ENCODE peak calls at places on chromosomes 13 and 19, in nine cellular contexts. M is K562, C is brain microvascular endothelial cell, H is lower leg skin, Y is heart left ventricle, Q is uterus, P is breast epithelium, T is cardiac fibroblast, X is BE2C. R is an unnamed sample.

GRCh38 chr13:23959231-23959862 is 62.0 kb upstream of the C1QTNF9B start:
- DNase-seq in C (no peak), M (no peak), Y (no peak), Q (no peak), P (no peak), T (peak), X (no peak), H (no peak), R (no peak)

GRCh38 chr19:8148410-8149231 is 771 bp downstream of the FBN3 start:
- DNase-seq in Q (no peak), P (no peak), T (no peak), Y (no peak), M (peak), H (no peak), X (no peak), C (no peak), R (no peak)

GRCh38 chr13:53005631-53006030 is 23.0 kb upstream of the OLFM4 start:
- DNase-seq in M (no peak), X (no peak), Y (no peak), Q (no peak), P (no peak), H (no peak), T (no peak), C (no peak), R (no peak)

GRCh38 chr13:39105110-39105509 is 66.9 kb downstream of the NHLRC3 start:
- DNase-seq in H (no peak), C (no peak), P (no peak), Q (no peak), M (no peak), X (peak), Y (no peak), T (peak), R (no peak)

GRCh38 chr13:67225252-67226159 is 4.6 kb downstream of the PCDH9 start:
- DNase-seq in M (no peak), Q (no peak), H (no peak), T (no peak), C (no peak), Y (no peak), X (no peak), P (no peak), R (no peak)

GRCh38 chr13:40565282-40566148 is 100.9 kb downstream of the FOXO1 start:
- DNase-seq in Q (no peak), H (no peak), C (no peak), P (no peak), M (no peak), T (no peak), X (no peak), Y (no peak), R (no peak)

GRCh38 chr13:110163020-110163658 is 143.8 kb downstream of the COL4A1 start:
- DNase-seq in P (no peak), M (no peak), C (no peak), T (no peak), H (peak), Q (no peak), Y (no peak), X (no peak), R (no peak)

GRCh38 chr19:44308011-44308410 is 3.2 kb upstream of the ZNF235 start:
- DNase-seq in Y (no peak), T (no peak), X (no peak), M (no peak), Q (no peak), P (no peak), H (no peak), C (no peak), R (no peak)

GRCh38 chr19:6530385-6531162 is at the start of gene TNFSF9:
- DNase-seq in T (peak), M (peak), Y (peak), C (peak), P (peak), Q (peak), X (peak), H (peak), R (peak)

GRCh38 chr19:35099155-35099896 is 16.3 kb upstream of the FXYD3 start:
- DNase-seq in H (no peak), Q (no peak), X (no peak), Y (peak), P (no peak), C (no peak), T (no peak), M (no peak), R (no peak)

GRCh38 chr19:36638862-36639510 is 27.7 kb downstream of the ZNF461 start:
- DNase-seq in C (no peak), Q (no peak), T (no peak), H (no peak), X (no peak), P (no peak), Y (no peak), M (no peak), R (no peak)

GRCh38 chr19:4172861-4173473 is 9.4 kb downstream of the SIRT6 start:
- DNase-seq in Y (peak), M (peak), Q (peak), P (no peak), T (peak), C (peak), H (no peak), X (peak), R (no peak)

GRCh38 chr13:71751074-71751473 is 115.9 kb downstream of the DACH1 start:
- DNase-seq in P (no peak), Y (no peak), M (no peak), C (no peak), H (no peak), Q (no peak), T (no peak), X (peak), R (no peak)

GRCh38 chr19:6663236-6664187 is 6.4 kb downstream of the TNFSF14 start:
- DNase-seq in P (no peak), Q (no peak), M (no peak), C (no peak), Y (no peak), X (no peak), H (no peak), T (no peak), R (no peak)

GRCh38 chr13:98824376-98825160 is 72.1 kb upstream of the SLC15A1 start:
- DNase-seq in Y (no peak), M (no peak), P (no peak), Q (no peak), C (no peak), T (no peak), H (no peak), X (no peak), R (no peak)

GRCh38 chr19:47228168-47228936 is 2.6 kb downstream of the BBC3 start:
- DNase-seq in T (peak), X (peak), C (no peak), M (peak), Q (peak), P (peak), H (peak), Y (peak), R (peak)

GRCh38 chr13:104442541-104442940 is 1376.3 kb upstream of the SLC10A2 start:
- DNase-seq in M (no peak), Y (no peak), H (no peak), P (no peak), Q (no peak), C (no peak), X (no peak), T (no peak), R (no peak)

GRCh38 chr13:20997301-20998061 is 63.9 kb downstream of the LATS2 start:
- DNase-seq in T (peak), Y (no peak), M (no peak), Q (no peak), C (peak), H (peak), X (no peak), P (no peak), R (no peak)

GRCh38 chr19:40646564-40647254 is 43.7 kb downstream of the NUMBL start:
- DNase-seq in C (no peak), M (no peak), Q (no peak), T (no peak), Y (no peak), X (no peak), H (no peak), P (no peak), R (no peak)

GRCh38 chr13:22161871-22162270 is 491.0 kb downstream of the FGF9 start:
- DNase-seq in P (no peak), C (no peak), Y (no peak), M (no peak), X (no peak), H (no peak), Q (no peak), T (no peak), R (no peak)

GRCh38 chr13:110228936-110229904 is 77.7 kb downstream of the COL4A1 start:
- DNase-seq in X (no peak), M (no peak), P (no peak), Y (no peak), H (no peak), Q (no peak), T (peak), C (peak), R (no peak)

GRCh38 chr13:51001335-51001734 is 91.7 kb downstream of the RNASEH2B start:
- DNase-seq in X (no peak), T (no peak), C (no peak), M (no peak), Y (no peak), Q (no peak), H (peak), P (no peak), R (no peak)

GRCh38 chr19:30212574-30212973 is 159.6 kb upstream of the ZNF536 start:
- DNase-seq in X (no peak), C (no peak), Q (no peak), T (no peak), P (no peak), Y (no peak), H (no peak), M (no peak), R (no peak)

GRCh38 chr13:79799049-79799448 is 318.1 kb downstream of the NDFIP2 start:
- DNase-seq in X (peak), C (no peak), M (no peak), T (no peak), Y (no peak), Q (no peak), H (no peak), P (no peak), R (no peak)

GRCh38 chr19:52541608-52542007 is 14.1 kb downstream of the ZNF808 start:
- DNase-seq in C (no peak), Q (no peak), H (no peak), X (no peak), Y (no peak), T (no peak), M (no peak), P (no peak), R (no peak)

GRCh38 chr13:83752141-83752540 is 130.1 kb downstream of the SLITRK1 start:
- DNase-seq in T (peak), C (peak), X (no peak), P (no peak), Y (no peak), H (no peak), M (no peak), Q (no peak), R (no peak)

GRCh38 chr19:6674868-6675305 is 4.9 kb upstream of the TNFSF14 start:
- DNase-seq in X (no peak), C (peak), H (peak), M (peak), T (peak), Q (peak), Y (peak), P (peak), R (peak)

GRCh38 chr13:70758932-70759331 is 650.7 kb upstream of the KLHL1 start:
- DNase-seq in P (no peak), X (no peak), Q (no peak), T (no peak), H (no peak), Y (no peak), C (no peak), M (no peak), R (no peak)

DNA sequence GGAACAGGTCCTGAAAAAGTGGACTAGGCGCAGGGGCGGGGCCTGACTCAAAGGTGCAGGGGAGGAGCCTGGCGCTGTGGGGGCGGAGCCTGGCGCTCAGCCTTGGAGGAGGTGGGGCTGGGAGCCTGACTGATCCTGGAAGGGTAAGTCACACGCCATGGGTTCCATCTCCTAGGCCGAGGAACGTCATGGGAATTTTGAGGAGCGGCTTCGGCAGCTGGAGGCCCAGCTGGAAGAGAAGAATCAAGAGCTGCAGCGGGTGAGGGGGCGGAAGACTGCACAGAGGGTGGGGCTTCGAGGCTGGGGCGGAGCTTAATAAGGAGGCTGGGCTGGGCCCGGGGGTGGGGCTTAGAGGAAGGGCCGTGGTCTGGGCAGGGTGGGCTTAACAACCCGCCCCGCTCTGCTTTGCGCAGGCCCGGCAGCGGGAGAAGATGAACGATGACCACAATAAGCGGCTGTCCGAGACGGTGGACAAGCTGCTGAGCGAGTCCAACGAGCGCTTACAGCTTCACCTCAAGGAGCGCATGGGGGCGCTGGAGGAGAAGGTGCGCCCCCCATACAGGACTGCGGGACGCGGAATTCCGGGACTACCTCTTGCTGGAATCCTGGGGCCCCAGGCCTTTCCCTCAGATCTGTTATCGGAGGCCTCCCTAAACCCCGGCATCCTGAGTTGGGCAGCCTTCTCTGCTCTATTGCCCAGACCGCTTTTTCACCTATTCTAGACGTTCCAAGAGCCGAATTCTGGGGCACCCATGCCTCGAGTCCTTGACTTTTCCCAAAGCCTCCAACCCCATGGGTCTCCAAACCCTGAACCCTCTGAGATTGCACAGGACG is 14.5 kb downstream of the PPFIA3 start:
- DNase-seq in P (no peak), M (peak), H (no peak), X (no peak), C (peak), T (peak), Y (peak), Q (peak), R (no peak)
- H3K4me3 ChIP-seq in P (peak), M (peak), H (no peak), X (no peak), C (peak), T (peak), Y (peak), Q (no peak), R (peak)

DNA sequence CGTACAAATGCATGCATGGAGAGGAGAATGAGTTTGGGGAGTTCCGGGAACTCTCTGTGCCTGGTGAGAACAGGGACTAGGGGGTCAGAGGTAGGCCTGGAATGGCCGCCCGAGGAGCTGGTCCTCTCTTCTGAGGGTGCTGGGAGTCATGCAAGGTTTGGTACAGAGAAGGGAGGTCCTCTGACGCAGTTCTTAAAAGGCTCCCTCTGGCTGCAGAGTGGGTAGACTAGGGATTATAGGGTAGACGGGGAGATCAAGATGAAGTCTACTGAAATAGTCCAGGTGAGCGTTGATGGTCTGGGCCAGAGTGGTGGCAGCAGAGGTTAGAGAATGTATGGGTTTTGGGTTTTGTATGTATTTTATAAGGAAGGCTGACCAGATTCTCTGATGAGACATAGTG is 796 bp downstream of the ZNF304 start:
- DNase-seq in P (no peak), T (no peak), Y (no peak), Q (no peak), M (peak), X (no peak), C (no peak), H (no peak), R (no peak)
- TF ChIP-seq CTCF in P (no peak), T (peak), Y (no peak), Q (no peak), M (no peak), X (no peak), C (peak), H (no peak), R (no peak)

GRCh38 chr19:31701146-31701545 is 351.9 kb upstream of the TSHZ3 start:
- DNase-seq in C (no peak), T (no peak), M (no peak), P (no peak), Y (no peak), X (no peak), H (no peak), Q (no peak), R (no peak)

GRCh38 chr19:31693870-31694269 is 344.6 kb upstream of the TSHZ3 start:
- DNase-seq in M (no peak), Q (no peak), H (no peak), T (no peak), P (no peak), Y (no peak), C (no peak), X (no peak), R (no peak)

GRCh38 chr19:31694761-31695160 is 345.5 kb upstream of the TSHZ3 start:
- DNase-seq in Y (no peak), H (no peak), Q (no peak), P (no peak), T (no peak), C (no peak), X (no peak), M (no peak), R (no peak)

GRCh38 chr19:31698352-31698751 is 349.1 kb upstream of the TSHZ3 start:
- DNase-seq in Y (no peak), P (no peak), Q (no peak), X (no peak), M (no peak), C (no peak), H (no peak), T (no peak), R (no peak)

GRCh38 chr19:31699421-31699820 is 350.2 kb upstream of the TSHZ3 start:
- DNase-seq in X (no peak), H (no peak), Q (no peak), P (no peak), T (no peak), Y (no peak), M (no peak), C (no peak), R (no peak)
- H3K4me3 ChIP-seq in X (no peak), H (no peak), Q (no peak), P (no peak), T (no peak), Y (no peak), M (no peak), C (no peak), R (no peak)

GRCh38 chr13:45393941-45394570 is 24.1 kb downstream of the SLC25A30 start:
- DNase-seq in M (peak), Y (no peak), C (no peak), P (peak), X (peak), Q (no peak), T (peak), H (no peak), R (no peak)
- TF ChIP-seq CTCF in M (peak), Y (peak), C (peak), P (no peak), X (peak), Q (peak), T (peak), H (no peak), R (peak)

GRCh38 chr19:2041436-2041685 is 9.7 kb downstream of the MKNK2 start:
- DNase-seq in P (no peak), Q (no peak), C (no peak), Y (no peak), H (no peak), X (no peak), M (no peak), T (no peak), R (no peak)
- H3K4me3 ChIP-seq in P (no peak), Q (no peak), C (no peak), Y (peak), H (no peak), X (peak), M (no peak), T (no peak), R (peak)

DNA sequence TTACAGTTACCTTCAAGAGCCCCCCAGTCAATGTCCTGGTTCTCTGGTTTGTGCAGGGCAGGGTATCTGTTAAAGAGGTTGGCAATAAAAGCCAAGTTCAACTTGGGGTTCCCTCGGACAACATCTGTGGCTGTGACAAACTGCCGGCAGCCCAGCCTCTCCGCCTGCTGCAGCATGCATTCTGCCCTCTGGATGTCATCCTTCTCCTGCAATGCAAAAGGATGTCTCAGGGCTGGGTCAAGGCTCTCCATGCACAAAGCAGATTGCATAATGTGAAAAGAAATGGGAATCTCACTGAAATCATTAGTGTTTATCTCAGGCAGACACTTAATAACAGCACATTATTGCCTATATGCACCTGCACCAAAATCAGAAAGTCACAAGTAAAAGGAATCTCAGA is 35.1 kb downstream of the LCP1 start:
- DNase-seq in Q (no peak), Y (no peak), C (peak), T (peak), X (peak), P (no peak), M (no peak), H (no peak), R (no peak)
- TF ChIP-seq CTCF in Q (no peak), Y (peak), C (peak), T (peak), X (peak), P (peak), M (no peak), H (no peak), R (no peak)

DNA sequence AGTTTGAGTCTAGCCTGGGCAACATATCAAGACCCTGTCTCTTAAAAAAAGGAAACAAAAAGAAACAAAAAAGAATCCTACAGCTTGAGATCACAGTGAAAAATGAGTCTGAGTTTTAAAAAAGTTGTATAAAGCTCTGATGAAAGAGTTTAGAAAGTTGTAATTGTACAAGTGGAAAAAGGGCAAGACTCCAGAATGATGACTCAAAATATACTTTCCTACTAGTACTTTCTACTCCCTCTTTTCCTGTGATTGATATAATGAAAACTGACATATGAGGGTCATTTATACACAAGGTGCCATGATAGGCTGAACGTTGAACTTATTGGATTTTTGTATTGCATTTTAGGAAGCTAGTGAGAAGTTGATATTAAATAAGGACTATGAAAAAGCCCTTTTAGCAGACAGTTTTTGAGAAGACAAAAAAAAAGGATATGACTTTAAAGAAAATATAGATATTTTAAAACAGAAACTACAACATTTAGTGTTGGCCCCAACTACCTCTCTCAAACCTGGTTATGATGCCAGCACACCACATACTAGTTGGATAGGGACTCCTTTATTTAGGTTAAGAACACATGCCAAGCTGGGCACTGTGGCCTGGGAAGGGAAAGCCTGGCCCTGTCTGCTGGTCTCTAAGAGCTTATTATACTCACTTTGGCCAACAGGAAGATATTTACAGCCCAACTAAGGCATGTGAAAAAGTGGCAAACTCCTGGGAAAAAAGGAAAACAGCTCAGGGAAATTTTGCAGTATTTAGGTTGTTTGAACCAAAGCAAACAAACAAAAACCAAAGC is 116.6 kb downstream of the KL start:
- DNase-seq in T (peak), C (no peak), M (no peak), X (no peak), P (no peak), H (no peak), Q (no peak), Y (no peak), R (no peak)
- H3K4me3 ChIP-seq in T (no peak), C (no peak), M (no peak), X (no peak), P (no peak), H (no peak), Q (no peak), Y (no peak), R (no peak)